ENCODE peak calls at places on chromosome 21, in eight cellular contexts. One of them, this sample, is unnamed.

GRCh38 chr21:46317710-46318463 is 5.8 kb downstream of the C21orf58 start:
- DNase-seq in NCI-H1417: peak
- DNase-seq in AG09309: no peak
- DNase-seq in NCI-H1694: no peak
- DNase-seq in RWPE1: no peak
- DNase-seq in ELR: no peak
- DNase-seq in COR-L47: peak
- DNase-seq in WTC11: no peak
- DNase-seq in this sample: peak

GRCh38 chr21:44440241-44441040 is 14.9 kb upstream of the LRRC3 start:
- DNase-seq in COR-L47: no peak
- DNase-seq in AG09309: no peak
- DNase-seq in NCI-H1694: no peak
- DNase-seq in WTC11: no peak
- DNase-seq in NCI-H1417: no peak
- DNase-seq in ELR: no peak
- DNase-seq in RWPE1: no peak
- DNase-seq in this sample: no peak

GRCh38 chr21:38402291-38402690 is 96.0 kb downstream of the ERG start:
- DNase-seq in ELR: no peak
- DNase-seq in COR-L47: no peak
- DNase-seq in NCI-H1694: no peak
- DNase-seq in AG09309: no peak
- DNase-seq in WTC11: no peak
- DNase-seq in NCI-H1417: no peak
- DNase-seq in RWPE1: peak
- DNase-seq in this sample: peak

GRCh38 chr21:16040601-16041000 is 310.8 kb downstream of the USP25 start:
- DNase-seq in WTC11: no peak
- DNase-seq in COR-L47: no peak
- DNase-seq in AG09309: no peak
- DNase-seq in NCI-H1417: no peak
- DNase-seq in RWPE1: peak
- DNase-seq in NCI-H1694: no peak
- DNase-seq in ELR: peak
- DNase-seq in this sample: no peak

GRCh38 chr21:34687065-34687464 is 18.3 kb downstream of the CLIC6 start:
- DNase-seq in RWPE1: no peak
- DNase-seq in NCI-H1694: no peak
- DNase-seq in COR-L47: no peak
- DNase-seq in ELR: no peak
- DNase-seq in NCI-H1417: peak
- DNase-seq in WTC11: no peak
- DNase-seq in AG09309: no peak
- DNase-seq in this sample: no peak

GRCh38 chr21:37618081-37618480 is 251.5 kb downstream of the DYRK1A start:
- DNase-seq in WTC11: no peak
- DNase-seq in RWPE1: no peak
- DNase-seq in NCI-H1694: no peak
- DNase-seq in AG09309: no peak
- DNase-seq in COR-L47: no peak
- DNase-seq in ELR: no peak
- DNase-seq in NCI-H1417: no peak
- DNase-seq in this sample: no peak

GRCh38 chr21:32934829-32935228 is 90.9 kb upstream of the OLIG2 start:
- DNase-seq in AG09309: no peak
- DNase-seq in ELR: no peak
- DNase-seq in NCI-H1417: no peak
- DNase-seq in RWPE1: no peak
- DNase-seq in WTC11: no peak
- DNase-seq in NCI-H1694: no peak
- DNase-seq in COR-L47: no peak
- DNase-seq in this sample: no peak

GRCh38 chr21:37656899-37657298 is 259.4 kb downstream of the KCNJ6 start:
- DNase-seq in ELR: no peak
- DNase-seq in NCI-H1694: no peak
- DNase-seq in AG09309: no peak
- DNase-seq in COR-L47: no peak
- DNase-seq in RWPE1: no peak
- DNase-seq in NCI-H1417: no peak
- DNase-seq in WTC11: no peak
- DNase-seq in this sample: no peak

GRCh38 chr21:28272272-28272992 is 720.2 kb downstream of the LTN1 start:
- DNase-seq in RWPE1: no peak
- DNase-seq in NCI-H1694: no peak
- DNase-seq in NCI-H1417: no peak
- DNase-seq in AG09309: peak
- DNase-seq in COR-L47: no peak
- DNase-seq in ELR: no peak
- DNase-seq in WTC11: no peak
- DNase-seq in this sample: no peak

GRCh38 chr21:42973309-42973990 is 912 bp upstream of the PKNOX1 start:
- DNase-seq in NCI-H1417: no peak
- DNase-seq in WTC11: no peak
- DNase-seq in NCI-H1694: no peak
- DNase-seq in COR-L47: peak
- DNase-seq in AG09309: no peak
- DNase-seq in RWPE1: no peak
- DNase-seq in ELR: no peak
- DNase-seq in this sample: no peak

GRCh38 chr21:39979321-39979720 is 112.1 kb downstream of the PCP4 start:
- DNase-seq in COR-L47: no peak
- DNase-seq in WTC11: no peak
- DNase-seq in NCI-H1694: no peak
- DNase-seq in RWPE1: no peak
- DNase-seq in AG09309: no peak
- DNase-seq in ELR: no peak
- DNase-seq in NCI-H1417: no peak
- DNase-seq in this sample: no peak